ENCODE peak calls at places on chromosome 19, in four cellular contexts. Q is neuronal stem cell, A is body of pancreas, T is astrocyte. G is an unnamed sample. For H3K36me3, the result is how much of the 10 kb centered on the place peaks cover.

GRCh38 chr19:15919243-15919642 is 15.1 kb downstream of the CYP4F11 start:
- DNase-seq in Q (no peak), A (no peak), T (no peak), G (no peak)

GRCh38 chr19:21322528-21322927 is 6.7 kb downstream of the ZNF708 start:
- DNase-seq in Q (no peak), A (peak), T (peak), G (no peak)

GRCh38 chr19:31905980-31906948 is 439.1 kb upstream of the ZNF507 start:
- DNase-seq in Q (no peak), A (peak), T (no peak), G (no peak)

GRCh38 chr19:41995959-41996797 is 2.1 kb upstream of the ATP1A3 start:
- DNase-seq in Q (peak), A (no peak), T (no peak), G (no peak)

GRCh38 chr19:7614859-7615741 is 14.2 kb downstream of the XAB2 start:
- DNase-seq in Q (no peak), A (no peak), T (no peak), G (no peak)

GRCh38 chr19:49056101-49056901 is 1.2 kb downstream of the CGB7 start:
- DNase-seq in Q (peak), A (peak), T (peak), G (peak)

GRCh38 chr19:38816131-38816750 is 3.5 kb upstream of the LGALS4 start:
- DNase-seq in Q (no peak), A (no peak), T (no peak), G (no peak)

GRCh38 chr19:28511655-28512054 is 701.3 kb downstream of the UQCRFS1 start:
- DNase-seq in Q (no peak), A (no peak), T (no peak), G (no peak)

GRCh38 chr19:10454267-10454666 is 33.9 kb downstream of the PDE4A start:
- DNase-seq in Q (peak), A (no peak), T (no peak), G (no peak)

GRCh38 chr19:52957591-52957990 is 5.1 kb downstream of the ZNF816 start:
- DNase-seq in Q (no peak), A (no peak), T (no peak), G (no peak)

GRCh38 chr19:33673258-33673875 is 51.6 kb downstream of the CHST8 start:
- DNase-seq in Q (no peak), A (no peak), T (no peak), G (no peak)

GRCh38 chr19:14383898-14384669 is 2.8 kb downstream of the ADGRE5 start:
- DNase-seq in Q (no peak), A (peak), T (peak), G (peak)

GRCh38 chr19:10309423-10309822 is at the start of gene ZGLP1:
- DNase-seq in Q (no peak), A (no peak), T (no peak), G (no peak)

GRCh38 chr19:1365964-1366695 is 17.6 kb upstream of the NDUFS7 start:
- DNase-seq in Q (no peak), A (no peak), T (no peak), G (no peak)

GRCh38 chr19:1366899-1367870 is 16.5 kb upstream of the NDUFS7 start:
- DNase-seq in Q (no peak), A (no peak), T (no peak), G (no peak)

GRCh38 chr19:1364070-1364719 is 19.5 kb upstream of the NDUFS7 start:
- DNase-seq in Q (no peak), A (no peak), T (no peak), G (no peak)

GRCh38 chr19:1363599-1363998 is 20.1 kb upstream of the NDUFS7 start:
- DNase-seq in Q (no peak), A (no peak), T (no peak), G (no peak)

GRCh38 chr19:1365306-1365963 is 18.3 kb upstream of the NDUFS7 start:
- DNase-seq in Q (no peak), A (no peak), T (no peak), G (no peak)
- H3K36me3 ChIP-seq in Q (half or more), A (under half), T (under half), G (half or more)

GRCh38 chr19:34831714-34832113 is 58.7 kb upstream of the ZNF599 start:
- DNase-seq in Q (no peak), A (no peak), T (no peak), G (no peak)

GRCh38 chr19:34835952-34836351 is 62.9 kb upstream of the ZNF599 start:
- DNase-seq in Q (no peak), A (no peak), T (no peak), G (no peak)

GRCh38 chr19:34828156-34828555 is 55.1 kb upstream of the ZNF599 start:
- DNase-seq in Q (no peak), A (no peak), T (no peak), G (no peak)

GRCh38 chr19:34834513-34834912 is 61.5 kb upstream of the ZNF599 start:
- DNase-seq in Q (no peak), A (no peak), T (no peak), G (no peak)

GRCh38 chr19:34832581-34833112 is 59.6 kb upstream of the ZNF599 start:
- DNase-seq in Q (no peak), A (no peak), T (no peak), G (no peak)
- H3K4me3 ChIP-seq in Q (no peak), A (no peak), T (no peak), G (no peak)

DNA sequence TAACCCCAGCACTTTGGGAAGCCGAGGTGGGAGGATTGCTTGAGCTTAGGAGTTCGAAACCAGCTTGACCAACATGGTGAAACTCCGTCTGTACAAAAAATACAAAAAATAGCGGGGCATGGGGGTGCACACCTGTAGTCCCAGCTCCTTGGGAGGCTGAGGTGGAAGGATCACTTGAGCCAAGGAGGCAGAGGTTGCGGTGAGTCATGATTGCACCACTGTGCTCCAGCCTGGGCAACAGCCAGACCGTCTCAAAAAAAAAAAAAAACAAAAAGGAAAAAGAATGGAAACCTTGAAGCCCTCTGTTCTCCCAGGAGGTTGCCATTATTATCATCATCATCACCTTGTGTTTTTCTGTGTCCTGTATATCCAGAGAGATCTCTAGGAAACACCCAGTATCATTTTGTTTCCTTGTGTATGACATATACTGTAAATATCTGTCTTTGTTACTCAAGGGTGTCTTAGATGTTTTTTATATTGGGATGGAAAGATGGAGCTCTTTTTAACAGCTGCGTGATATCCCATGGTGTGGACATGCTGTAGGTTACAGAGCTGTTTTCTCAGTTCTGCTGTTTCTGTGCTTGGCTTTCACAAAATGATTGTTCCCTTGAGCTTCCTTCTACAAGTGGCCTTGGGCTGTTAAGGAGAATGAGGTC is 11.8 kb downstream of the CHAF1A start:
- DNase-seq in Q (no peak), A (no peak), T (no peak), G (no peak)
- H3K27ac ChIP-seq in Q (peak), A (no peak), T (no peak), G (no peak)

GRCh38 chr19:18737337-18737953 is 53.7 kb downstream of the COMP start:
- DNase-seq in Q (no peak), A (no peak), T (no peak), G (no peak)

GRCh38 chr19:18736415-18737336 is 53.2 kb downstream of the CRTC1 start:
- DNase-seq in Q (no peak), A (peak), T (no peak), G (no peak)

GRCh38 chr19:18741124-18741493 is 50.0 kb downstream of the COMP start:
- DNase-seq in Q (no peak), A (peak), T (no peak), G (no peak)

GRCh38 chr19:18737954-18738351 is 53.2 kb downstream of the COMP start:
- DNase-seq in Q (no peak), A (peak), T (no peak), G (no peak)

DNA sequence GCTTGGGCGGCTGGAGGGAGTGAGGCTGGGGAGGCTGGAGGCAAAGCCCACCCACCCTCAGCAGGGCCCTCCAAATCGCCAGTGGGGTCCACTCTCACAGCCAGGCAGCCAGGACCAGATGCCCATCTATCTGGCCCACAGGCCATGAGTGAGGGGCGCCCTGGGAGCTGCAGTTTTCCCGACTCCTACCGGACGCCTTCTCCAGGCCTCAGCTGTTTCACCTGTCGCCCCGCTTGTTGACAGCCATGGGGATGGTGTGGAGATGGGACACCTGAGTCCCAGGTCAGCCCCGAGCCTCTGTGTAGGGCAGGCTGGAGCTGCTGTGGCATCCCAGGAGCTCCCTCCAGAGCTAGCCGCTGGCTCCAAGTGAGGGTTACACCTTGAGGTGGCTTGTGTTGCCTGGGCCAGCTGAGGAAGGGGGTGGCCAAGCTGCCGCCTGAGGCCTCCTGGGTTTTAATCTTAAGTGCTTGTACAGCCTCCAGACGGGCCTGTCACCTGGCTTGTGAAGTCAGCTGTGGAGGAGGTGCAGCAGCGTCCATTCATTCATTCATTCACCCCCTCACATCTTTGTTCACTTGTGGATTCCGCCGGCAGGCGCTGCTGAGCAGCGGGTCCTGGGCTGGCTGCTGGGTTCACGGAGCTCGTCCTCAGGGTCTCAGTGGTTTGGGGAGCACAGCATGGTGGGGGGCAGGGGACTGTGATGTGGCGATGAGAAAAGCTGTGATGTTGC is 52.0 kb downstream of the COMP start:
- DNase-seq in Q (no peak), A (no peak), T (no peak), G (no peak)
- H3K36me3 ChIP-seq in Q (under half), A (under half), T (under half), G (under half)

DNA sequence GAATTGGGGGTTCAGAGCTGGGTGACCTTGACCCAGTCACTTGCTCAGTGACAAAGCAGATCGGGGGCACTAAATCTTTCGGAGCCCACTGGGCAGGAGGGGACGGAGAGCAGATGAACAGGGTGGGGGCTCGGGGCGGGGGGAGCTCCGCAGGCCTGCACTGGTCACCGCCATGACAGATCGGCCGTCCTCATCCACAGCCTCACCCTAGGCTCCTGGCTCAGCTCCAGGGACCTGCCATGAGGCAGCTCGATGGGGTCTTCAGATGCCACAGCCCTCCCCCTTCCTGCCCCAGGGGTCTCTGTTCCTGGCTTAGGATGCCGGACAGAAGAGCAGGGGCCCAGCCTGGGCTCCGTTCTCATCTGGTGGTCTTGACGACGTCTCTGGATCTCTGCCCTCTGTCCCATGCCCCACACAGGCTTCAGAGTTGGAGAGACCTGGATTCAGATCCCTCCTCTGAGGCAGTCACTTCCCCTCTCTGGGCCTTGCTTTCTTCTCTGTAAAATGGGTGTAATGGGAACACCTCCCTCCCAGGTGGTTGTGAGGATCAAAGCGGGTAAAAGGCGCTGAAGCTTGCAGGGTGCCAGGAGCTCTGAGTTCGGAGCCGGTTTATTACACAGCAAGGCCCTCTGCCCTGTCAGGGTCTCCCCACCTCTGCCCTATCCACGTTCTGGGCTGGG is 3.0 kb downstream of the KDM4B start:
- DNase-seq in Q (no peak), A (no peak), T (no peak), G (no peak)
- H3K4me3 ChIP-seq in Q (no peak), A (no peak), T (peak), G (no peak)

GRCh38 chr19:1567116-1567847 is 843 bp downstream of the MEX3D start:
- DNase-seq in Q (no peak), A (peak), T (peak), G (peak)

GRCh38 chr19:1566392-1567115 is 1.6 kb downstream of the MEX3D start:
- DNase-seq in Q (peak), A (peak), T (peak), G (peak)

GRCh38 chr19:1561236-1561842 is 6.8 kb downstream of the MEX3D start:
- DNase-seq in Q (no peak), A (no peak), T (no peak), G (no peak)

GRCh38 chr19:1560281-1560882 is 7.7 kb downstream of the MEX3D start:
- DNase-seq in Q (no peak), A (no peak), T (no peak), G (no peak)

GRCh38 chr19:1563251-1563650 is 4.9 kb downstream of the MEX3D start:
- DNase-seq in Q (no peak), A (no peak), T (no peak), G (no peak)
- H3K27ac ChIP-seq in Q (no peak), A (no peak), T (no peak), G (no peak)

GRCh38 chr19:2492870-2493269 is 16.9 kb downstream of the GADD45B start:
- DNase-seq in Q (no peak), A (no peak), T (no peak), G (no peak)

GRCh38 chr19:2488405-2488941 is 12.5 kb downstream of the GADD45B start:
- DNase-seq in Q (no peak), A (no peak), T (no peak), G (no peak)

GRCh38 chr19:2488942-2489731 is 13.2 kb downstream of the GADD45B start:
- DNase-seq in Q (no peak), A (peak), T (no peak), G (no peak)

GRCh38 chr19:2490659-2491058 is 14.7 kb downstream of the GADD45B start:
- DNase-seq in Q (no peak), A (no peak), T (no peak), G (no peak)

DNA sequence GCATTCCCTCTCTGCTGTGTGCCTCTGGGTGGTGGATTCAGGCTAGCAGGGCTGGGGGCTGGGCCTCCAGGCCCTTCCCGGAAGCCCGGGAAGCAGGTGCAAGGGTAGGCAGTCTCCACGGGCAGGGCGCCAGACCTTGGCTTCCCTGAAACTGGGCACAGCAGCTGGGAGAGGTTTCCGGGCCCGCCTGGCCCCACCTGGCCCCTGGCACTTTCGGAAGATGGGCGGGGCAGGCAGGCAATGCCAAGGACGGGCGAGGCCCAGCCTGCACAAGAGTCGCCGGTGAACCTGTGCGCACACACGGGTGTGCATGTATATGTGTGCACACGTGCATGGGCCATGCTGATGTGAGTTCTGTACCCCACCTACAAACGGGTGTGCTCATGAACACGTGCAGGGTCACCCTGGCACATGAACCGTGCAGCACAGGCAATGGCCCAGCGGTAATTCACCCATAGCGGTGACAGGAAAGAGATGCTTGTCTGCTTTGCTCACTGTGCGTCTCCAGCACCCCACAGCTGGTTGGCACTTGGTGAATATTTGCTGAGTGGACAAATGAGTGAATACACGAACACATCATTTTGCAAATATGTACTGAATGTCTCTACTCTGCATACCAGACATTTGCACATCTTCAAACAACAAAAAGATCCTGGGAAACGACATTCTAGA is 15.3 kb downstream of the GADD45B start:
- DNase-seq in Q (no peak), A (peak), T (peak), G (peak)
- H3K36me3 ChIP-seq in Q (under half), A (under half), T (under half), G (under half)

GRCh38 chr19:55654833-55655647 is at the start of gene U2AF2:
- DNase-seq in Q (peak), A (peak), T (no peak), G (peak)
- H3K4me3 ChIP-seq in Q (peak), A (peak), T (peak), G (peak)

DNA sequence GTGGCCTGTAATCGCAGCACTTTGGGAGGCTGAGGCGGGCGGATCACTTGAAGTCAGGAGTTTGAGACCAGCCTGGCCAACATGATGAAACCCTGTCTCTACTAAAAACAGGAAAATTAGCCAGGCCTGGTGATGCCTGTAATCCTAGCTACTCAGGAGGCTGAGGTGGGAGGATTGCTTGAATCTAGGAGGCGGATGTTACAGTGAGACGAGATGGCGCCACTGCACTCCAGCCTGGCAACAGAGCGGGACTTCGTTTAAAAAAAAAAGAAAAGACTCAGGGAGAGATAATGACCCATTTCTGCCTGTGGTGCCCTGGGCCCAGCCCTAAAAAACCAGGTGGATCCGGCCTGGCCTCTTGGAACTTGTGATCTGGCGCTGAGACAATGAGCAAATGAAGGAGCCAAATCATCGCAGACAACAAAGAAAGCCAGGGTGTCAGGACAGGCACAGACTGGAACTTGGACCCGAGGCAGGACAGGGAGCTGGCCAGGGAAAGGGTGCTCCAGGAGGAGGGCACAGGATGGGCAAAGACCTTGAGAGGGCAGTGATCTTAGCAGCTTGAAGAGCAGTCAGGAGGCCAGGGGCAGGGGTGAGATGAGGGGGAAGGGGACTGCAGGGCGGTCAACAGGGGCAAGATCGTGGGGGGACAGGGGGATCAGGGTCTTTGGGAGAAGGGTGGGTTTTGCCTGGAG is 963 bp upstream of the JAK3 start:
- DNase-seq in Q (no peak), A (no peak), T (no peak), G (no peak)
- H3K27ac ChIP-seq in Q (no peak), A (no peak), T (no peak), G (no peak)

GRCh38 chr19:5615756-5616327 is 6.7 kb downstream of the SAFB2 start:
- DNase-seq in Q (no peak), A (no peak), T (peak), G (peak)
- H3K36me3 ChIP-seq in Q (under half), A (under half), T (half or more), G (half or more)

G was measured in brain microvascular endothelial cell.